ENCODE peak calls at places on chromosomes 11 and 22, in eight cellular contexts. Q is NCI-H1694 treated with DMSO at 0.1 percent for 48 hours, X is GM13976, Z is hippocampal formation, P is hypothalamus, W is transverse colon, C is activated T-cell treated with anti-CD3 and anti-CD28 coated beads for 24 hours, J is cardiac septum. O is an unnamed sample.

GRCh38 chr11:10864688-10865087 is 6.8 kb upstream of the ZBED5 start:
- DNase-seq in Q (no peak), P (no peak), X (no peak), C (no peak), Z (no peak), W (no peak), J (no peak), O (no peak)

GRCh38 chr22:20530368-20531153 is 23.2 kb downstream of the MED15 start:
- DNase-seq in J (no peak), C (no peak), P (no peak), X (no peak), W (peak), Q (no peak), Z (no peak), O (no peak)

GRCh38 chr11:84310261-84310660 is 1024.1 kb upstream of the CCDC90B start:
- DNase-seq in Q (no peak), C (no peak), J (no peak), Z (no peak), P (no peak), W (no peak), X (no peak), O (no peak)

GRCh38 chr11:17722000-17722643 is 2.8 kb downstream of the MYOD1 start:
- DNase-seq in C (no peak), Q (no peak), J (peak), W (no peak), P (no peak), Z (no peak), X (no peak), O (no peak)

GRCh38 chr11:6856871-6857270 is 6.0 kb upstream of the OR10A2 start:
- DNase-seq in Z (no peak), W (no peak), P (no peak), Q (no peak), J (no peak), X (peak), C (no peak), O (no peak)

GRCh38 chr11:29119116-29119515 is 897.7 kb downstream of the KCNA4 start:
- DNase-seq in Q (no peak), Z (no peak), X (no peak), C (no peak), P (no peak), W (no peak), J (no peak), O (no peak)

GRCh38 chr22:25754527-25755202 is 12.7 kb downstream of the MYO18B start:
- DNase-seq in W (peak), P (no peak), Q (no peak), Z (no peak), J (peak), X (no peak), C (no peak), O (no peak)

GRCh38 chr22:39432361-39432811 is 24.4 kb upstream of the MGAT3 start:
- DNase-seq in W (no peak), Z (no peak), Q (no peak), J (no peak), P (peak), X (no peak), C (no peak), O (no peak)

GRCh38 chr11:112881461-112881860 is 79.8 kb upstream of the NCAM1 start:
- DNase-seq in Z (peak), C (no peak), Q (no peak), W (peak), J (peak), P (peak), X (no peak), O (peak)

GRCh38 chr11:120780239-120780638 is 243.7 kb upstream of the TBCEL start:
- DNase-seq in J (peak), W (no peak), X (no peak), Z (no peak), P (no peak), Q (no peak), C (no peak), O (no peak)

GRCh38 chr11:45412033-45412432 is 125.9 kb upstream of the SYT13 start:
- DNase-seq in P (no peak), Z (no peak), W (no peak), X (no peak), Q (no peak), C (no peak), J (peak), O (no peak)

GRCh38 chr22:26646158-26646557 is 11.2 kb upstream of the MIAT start:
- DNase-seq in X (no peak), C (no peak), Q (no peak), W (no peak), J (no peak), Z (no peak), P (no peak), O (no peak)

GRCh38 chr22:22397875-22398524 is 110.5 kb downstream of the ZNF280B start:
- DNase-seq in Q (no peak), J (no peak), Z (no peak), X (no peak), W (no peak), C (no peak), P (no peak), O (no peak)

GRCh38 chr11:23679041-23679440 is 817.8 kb upstream of the LUZP2 start:
- DNase-seq in X (no peak), J (no peak), W (no peak), Q (no peak), Z (no peak), P (no peak), C (no peak), O (no peak)

GRCh38 chr11:19727246-19727645 is 14.6 kb downstream of the NAV2 start:
- DNase-seq in J (no peak), Z (no peak), Q (peak), C (no peak), X (no peak), P (no peak), W (no peak), O (no peak)

GRCh38 chr11:122207921-122208764 is 92.1 kb upstream of the BLID start:
- DNase-seq in X (no peak), Z (no peak), C (no peak), P (no peak), W (no peak), Q (no peak), J (no peak), O (no peak)

GRCh38 chr22:37426532-37427127 is 649 bp downstream of the ELFN2 start:
- DNase-seq in W (no peak), X (no peak), J (no peak), C (no peak), P (no peak), Q (no peak), Z (no peak), O (no peak)

GRCh38 chr11:95245038-95245437 is 14.0 kb upstream of the SESN3 start:
- DNase-seq in W (no peak), C (no peak), Z (no peak), Q (no peak), P (no peak), X (no peak), J (no peak), O (no peak)

GRCh38 chr11:60756307-60757032 is at the start of gene MS4A15:
- DNase-seq in W (no peak), Z (no peak), C (no peak), Q (no peak), P (no peak), X (peak), J (peak), O (no peak)

GRCh38 chr11:15837901-15838489 is 518.4 kb downstream of the SOX6 start:
- DNase-seq in P (no peak), C (no peak), X (no peak), Z (no peak), Q (no peak), J (no peak), W (no peak), O (no peak)

GRCh38 chr11:118497831-118498230 is 29.4 kb upstream of the TTC36 start:
- DNase-seq in C (no peak), Q (no peak), J (no peak), W (no peak), P (no peak), X (no peak), Z (no peak), O (no peak)

GRCh38 chr11:18461909-18462308 is 6.3 kb downstream of the LDHAL6A start:
- DNase-seq in W (no peak), P (no peak), J (no peak), X (no peak), Z (no peak), C (no peak), Q (no peak), O (no peak)

GRCh38 chr11:124724854-124725718 is 14.7 kb upstream of the NRGN start:
- DNase-seq in W (peak), J (no peak), Q (no peak), X (peak), C (no peak), Z (no peak), P (no peak), O (no peak)

GRCh38 chr11:7462706-7463105 is 22.6 kb upstream of the OLFML1 start:
- DNase-seq in Q (no peak), P (no peak), W (no peak), X (no peak), J (no peak), C (no peak), Z (no peak), O (no peak)

GRCh38 chr11:75077316-75077715 is 19.4 kb downstream of the OR2AT4 start:
- DNase-seq in C (no peak), Q (no peak), J (no peak), P (no peak), W (no peak), X (no peak), Z (no peak), O (no peak)

O was measured in sciatic nerve.